ENCODE peak calls at places on chromosome 6, in four cellular contexts. P, C, Z and F are unnamed samples.

GRCh38 chr6:25962368-25963127 is at the start of gene TRIM38:
- DNase-seq in P (peak), C (no peak), Z (no peak), F (peak)

GRCh38 chr6:36998723-36999466 is 6.6 kb upstream of the FGD2 start:
- DNase-seq in P (no peak), C (no peak), Z (no peak), F (no peak)

GRCh38 chr6:37595859-37596258 is 96.2 kb upstream of the CCDC167 start:
- DNase-seq in P (no peak), C (no peak), Z (no peak), F (no peak)

GRCh38 chr6:167819640-167820039 is 7.1 kb upstream of the AFDN start:
- DNase-seq in P (no peak), C (no peak), Z (no peak), F (no peak)

GRCh38 chr6:155315516-155315871 is 1.2 kb upstream of the TFB1M start:
- DNase-seq in P (no peak), C (no peak), Z (no peak), F (peak)

GRCh38 chr6:111730835-111731234 is 125.2 kb upstream of the TRAF3IP2 start:
- DNase-seq in P (no peak), C (no peak), Z (no peak), F (no peak)

GRCh38 chr6:44667668-44668390 is 280.3 kb downstream of the CDC5L start:
- DNase-seq in P (peak), C (no peak), Z (peak), F (no peak)

GRCh38 chr6:99933129-99933528 is 60.9 kb downstream of the MCHR2 start:
- DNase-seq in P (no peak), C (no peak), Z (no peak), F (peak)

GRCh38 chr6:154754152-154754551 is 20.9 kb downstream of the SCAF8 start:
- DNase-seq in P (no peak), C (no peak), Z (no peak), F (peak)

GRCh38 chr6:134245041-134245440 is 72.9 kb downstream of the SGK1 start:
- DNase-seq in P (no peak), C (no peak), Z (no peak), F (peak)

GRCh38 chr6:134802426-134803058 is 147.4 kb downstream of the ALDH8A1 start:
- DNase-seq in P (no peak), C (no peak), Z (no peak), F (no peak)

GRCh38 chr6:159758031-159759001 is 3.5 kb upstream of the ACAT2 start:
- DNase-seq in P (peak), C (no peak), Z (no peak), F (peak)

GRCh38 chr6:3956054-3956453 is 106.9 kb downstream of the FAM50B start:
- DNase-seq in P (no peak), C (no peak), Z (no peak), F (no peak)

GRCh38 chr6:42021847-42022754 is 28.2 kb upstream of the TAF8 start:
- DNase-seq in P (no peak), C (no peak), Z (no peak), F (no peak)

GRCh38 chr6:72522735-72523141 is 99.1 kb upstream of the KCNQ5 start:
- DNase-seq in P (no peak), C (no peak), Z (no peak), F (peak)

GRCh38 chr6:121694389-121695185 is 259.1 kb downstream of the GJA1 start:
- DNase-seq in P (no peak), C (no peak), Z (no peak), F (peak)

GRCh38 chr6:22569281-22570184 is at the start of gene HDGFL1:
- DNase-seq in P (no peak), C (peak), Z (no peak), F (no peak)

GRCh38 chr6:107323133-107323785 is 136.1 kb downstream of the PDSS2 start:
- DNase-seq in P (no peak), C (no peak), Z (no peak), F (no peak)

GRCh38 chr6:43205849-43206248 is 23.4 kb downstream of the DNPH1 start:
- DNase-seq in P (no peak), C (no peak), Z (no peak), F (no peak)

GRCh38 chr6:34652263-34652662 is 44.3 kb downstream of the ILRUN start:
- DNase-seq in P (no peak), C (no peak), Z (no peak), F (no peak)

GRCh38 chr6:131945971-131946370 is 5.2 kb downstream of the CCN2 start:
- DNase-seq in P (no peak), C (no peak), Z (no peak), F (no peak)

GRCh38 chr6:109393882-109394281 is 11.6 kb upstream of the CD164 start:
- DNase-seq in P (no peak), C (no peak), Z (no peak), F (peak)

GRCh38 chr6:28646650-28647049 is 121.0 kb downstream of the GPX5 start:
- DNase-seq in P (no peak), C (no peak), Z (no peak), F (no peak)
- TF ChIP-seq CTCF in P (no peak), C (no peak), Z (no peak), F (no peak)

DNA sequence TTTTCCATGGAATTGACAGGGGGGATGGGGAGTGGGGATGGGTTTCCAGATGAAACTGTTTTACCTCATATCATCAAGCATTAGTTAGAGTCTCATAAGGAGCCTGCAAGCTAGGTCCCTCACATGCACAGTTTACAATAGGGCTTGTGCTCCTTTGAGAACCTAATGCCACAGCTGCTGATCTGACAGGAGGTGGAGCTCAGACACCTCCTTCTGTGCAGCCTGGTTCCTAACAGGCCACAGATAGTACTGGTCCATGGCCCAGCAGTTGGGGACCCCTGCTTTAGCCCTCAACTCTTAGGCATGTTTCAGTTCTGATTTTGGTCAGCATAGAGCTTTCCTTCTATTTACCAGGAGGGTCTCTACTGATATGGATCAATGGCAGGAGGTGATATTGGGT is 251.6 kb downstream of the LAMA2 start:
- DNase-seq in P (no peak), C (no peak), Z (no peak), F (no peak)
- TF ChIP-seq CTCF in P (no peak), C (no peak), Z (no peak), F (no peak)

GRCh38 chr6:165848099-165848461 is 185.0 kb upstream of the PDE10A start:
- DNase-seq in P (no peak), C (no peak), Z (no peak), F (no peak)
- TF ChIP-seq CTCF in P (no peak), C (no peak), Z (peak), F (no peak)

GRCh38 chr6:147802400-147802799 is 293.9 kb downstream of the SAMD5 start:
- DNase-seq in P (no peak), C (no peak), Z (no peak), F (peak)

GRCh38 chr6:147805155-147805554 is 296.7 kb downstream of the SAMD5 start:
- DNase-seq in P (no peak), C (no peak), Z (no peak), F (no peak)

GRCh38 chr6:147808631-147809030 is 300.1 kb downstream of the SAMD5 start:
- DNase-seq in P (no peak), C (no peak), Z (no peak), F (no peak)

GRCh38 chr6:147806697-147807096 is 298.2 kb downstream of the SAMD5 start:
- DNase-seq in P (no peak), C (no peak), Z (no peak), F (no peak)
- TF ChIP-seq CTCF in P (no peak), C (no peak), Z (no peak), F (no peak)

GRCh38 chr6:30626484-30627366 is at the start of gene ATAT1:
- DNase-seq in P (peak), C (peak), Z (peak), F (peak)
- TF ChIP-seq CTCF in P (no peak), C (peak), Z (peak), F (peak)

GRCh38 chr6:49919935-49920644 is 43.9 kb downstream of the DEFB114 start:
- DNase-seq in P (no peak), C (no peak), Z (no peak), F (no peak)

GRCh38 chr6:49918787-49919186 is 45.2 kb downstream of the DEFB114 start:
- DNase-seq in P (no peak), C (no peak), Z (no peak), F (no peak)

GRCh38 chr6:49929340-49929739 is 34.6 kb downstream of the DEFB114 start:
- DNase-seq in P (no peak), C (no peak), Z (no peak), F (no peak)

GRCh38 chr6:49919261-49919660 is 44.7 kb downstream of the DEFB114 start:
- DNase-seq in P (no peak), C (no peak), Z (no peak), F (no peak)

GRCh38 chr6:49923826-49924225 is 40.1 kb downstream of the DEFB114 start:
- DNase-seq in P (no peak), C (no peak), Z (no peak), F (peak)
- TF ChIP-seq CTCF in P (no peak), C (no peak), Z (no peak), F (no peak)

DNA sequence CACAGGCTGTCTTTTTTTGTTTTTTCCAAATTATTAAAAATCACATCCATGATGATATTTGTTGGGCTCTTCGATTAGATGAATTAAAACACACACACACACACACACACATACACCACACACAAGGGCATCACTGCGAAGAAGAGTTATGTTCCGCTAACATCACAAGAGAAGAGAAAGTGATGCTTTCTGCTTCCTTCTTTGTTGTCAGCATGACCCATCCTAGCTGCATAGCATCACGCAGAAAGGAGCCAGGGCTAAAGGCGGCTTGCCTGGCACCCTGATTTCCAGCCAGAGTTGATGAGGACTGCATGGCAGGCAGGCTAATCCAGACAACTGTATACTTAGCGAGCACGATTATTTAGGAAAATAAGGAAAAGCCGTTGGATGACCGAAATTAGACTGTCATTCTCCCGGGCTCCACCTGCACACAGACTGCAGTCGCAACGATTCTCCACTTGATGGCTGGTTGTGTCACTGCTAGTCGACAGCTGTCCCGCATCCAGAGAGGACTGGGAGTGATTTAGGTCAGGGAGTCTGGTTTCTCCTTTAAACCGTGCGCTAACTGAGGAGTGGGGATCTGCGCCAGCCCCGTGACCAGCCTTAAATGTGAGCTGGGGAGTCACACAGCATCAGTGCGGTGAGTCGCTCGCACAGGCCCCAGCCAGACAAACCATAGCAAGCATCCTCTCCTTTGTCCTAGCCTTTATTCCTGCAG is 70.6 kb upstream of the SOX4 start:
- DNase-seq in P (no peak), C (no peak), Z (no peak), F (no peak)
- TF ChIP-seq CTCF in P (no peak), C (no peak), Z (peak), F (no peak)

GRCh38 chr6:24321538-24322162 is 36.2 kb downstream of the DCDC2 start:
- DNase-seq in P (no peak), C (no peak), Z (no peak), F (no peak)
- TF ChIP-seq CTCF in P (no peak), C (no peak), Z (no peak), F (no peak)

GRCh38 chr6:51536728-51537127 is 550.7 kb downstream of the PKHD1 start:
- DNase-seq in P (no peak), C (no peak), Z (no peak), F (no peak)

GRCh38 chr6:51542466-51542865 is 544.9 kb downstream of the PKHD1 start:
- DNase-seq in P (no peak), C (no peak), Z (no peak), F (no peak)

GRCh38 chr6:51541847-51542246 is 545.6 kb downstream of the PKHD1 start:
- DNase-seq in P (no peak), C (no peak), Z (no peak), F (peak)
- TF ChIP-seq CTCF in P (no peak), C (no peak), Z (no peak), F (peak)

DNA sequence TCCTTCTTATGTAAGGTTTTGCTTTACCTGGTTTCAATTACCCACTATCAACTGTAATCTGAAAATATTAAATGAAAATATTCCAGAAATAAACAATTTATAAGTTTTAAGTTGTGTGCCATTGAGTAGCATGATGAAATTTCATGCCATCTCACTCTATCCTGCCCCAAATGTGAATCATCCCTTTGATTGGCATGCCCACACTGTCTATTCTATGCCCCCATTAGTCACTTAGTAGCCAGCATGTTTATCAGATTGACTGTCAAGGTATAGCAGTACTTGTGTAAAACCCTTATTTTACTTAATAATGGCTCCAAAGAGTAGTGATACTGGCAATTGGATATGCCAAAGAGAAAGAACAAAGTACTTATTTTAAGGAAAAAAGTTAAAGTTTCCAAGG is 403.8 kb downstream of the ADGRB3 start:
- DNase-seq in P (no peak), C (no peak), Z (no peak), F (no peak)
- TF ChIP-seq CTCF in P (no peak), C (no peak), Z (no peak), F (no peak)